ENCODE peak calls at places on chromosomes 12 and 14, in seven cellular contexts. O is heart right ventricle, S is stomach, R is heart left ventricle, D is MM.1S, I is gastrocnemius medialis, Y is Peyer's patch. N is an unnamed sample. For H3K4me1, the result is how much of the 10 kb centered on the place peaks cover.

GRCh38 chr12:132226604-132227003 is 82.3 kb downstream of the NOC4L start:
- DNase-seq in O (no peak), S (no peak), R (no peak), D (no peak), I (no peak), Y (no peak), N (no peak)

GRCh38 chr14:57293851-57294837 is 25.4 kb downstream of the AP5M1 start:
- DNase-seq in O (no peak), S (no peak), R (no peak), D (no peak), I (no peak), Y (no peak), N (no peak)

GRCh38 chr12:124466200-124467128 is 100.9 kb downstream of the NCOR2 start:
- DNase-seq in O (peak), S (peak), R (peak), D (no peak), I (peak), Y (peak), N (no peak)

GRCh38 chr12:52767427-52767826 is 9.7 kb downstream of the KRT76 start:
- DNase-seq in O (no peak), S (no peak), R (no peak), D (no peak), I (no peak), Y (no peak), N (no peak)

GRCh38 chr14:54133896-54134295 is 177.3 kb upstream of the BMP4 start:
- DNase-seq in O (no peak), S (no peak), R (no peak), D (no peak), I (no peak), Y (no peak), N (no peak)

GRCh38 chr12:61412209-61412608 is 848.0 kb upstream of the USP15 start:
- DNase-seq in O (no peak), S (no peak), R (no peak), D (no peak), I (no peak), Y (no peak), N (no peak)

GRCh38 chr12:53289891-53290290 is 5.5 kb upstream of the PFDN5 start:
- DNase-seq in O (no peak), S (no peak), R (no peak), D (no peak), I (no peak), Y (no peak), N (no peak)

GRCh38 chr14:89123851-89124250 is 293.2 kb downstream of the FOXN3 start:
- DNase-seq in O (no peak), S (no peak), R (no peak), D (no peak), I (no peak), Y (no peak), N (no peak)

GRCh38 chr12:116284401-116284800 is 6.9 kb upstream of the MED13L start:
- DNase-seq in O (no peak), S (no peak), R (no peak), D (no peak), I (no peak), Y (no peak), N (no peak)

GRCh38 chr14:53934778-53935414 is 21.7 kb downstream of the BMP4 start:
- DNase-seq in O (no peak), S (no peak), R (no peak), D (no peak), I (no peak), Y (no peak), N (no peak)

GRCh38 chr12:11565752-11566151 is 83.7 kb upstream of the ETV6 start:
- DNase-seq in O (no peak), S (no peak), R (no peak), D (no peak), I (no peak), Y (no peak), N (no peak)

GRCh38 chr12:100675432-100675831 is 101.9 kb downstream of the GAS2L3 start:
- DNase-seq in O (no peak), S (no peak), R (no peak), D (no peak), I (no peak), Y (no peak), N (no peak)

GRCh38 chr12:48980389-48980952 is 2.3 kb downstream of the WNT1 start:
- DNase-seq in O (no peak), S (no peak), R (no peak), D (no peak), I (no peak), Y (peak), N (no peak)

GRCh38 chr14:106509795-106510194 is 983.4 kb downstream of the TMEM121 start:
- DNase-seq in O (no peak), S (no peak), R (no peak), D (no peak), I (no peak), Y (no peak), N (no peak)

GRCh38 chr14:22634233-22634632 is 9.9 kb downstream of the OR6J1 start:
- DNase-seq in O (no peak), S (no peak), R (no peak), D (no peak), I (no peak), Y (no peak), N (no peak)

GRCh38 chr12:63151898-63152700 is 1.1 kb upstream of the AVPR1A start:
- DNase-seq in O (peak), S (no peak), R (peak), D (peak), I (no peak), Y (no peak), N (no peak)

GRCh38 chr12:63150255-63151060 is 543 bp downstream of the AVPR1A start:
- DNase-seq in O (peak), S (no peak), R (peak), D (no peak), I (no peak), Y (no peak), N (peak)

GRCh38 chr12:63151061-63151897 is at the start of gene AVPR1A:
- DNase-seq in O (peak), S (no peak), R (no peak), D (no peak), I (no peak), Y (no peak), N (no peak)

GRCh38 chr12:63154560-63154959 is 3.6 kb upstream of the AVPR1A start:
- DNase-seq in O (no peak), S (no peak), R (no peak), D (no peak), I (no peak), Y (no peak), N (no peak)

GRCh38 chr12:63149884-63150254 is 1.1 kb downstream of the AVPR1A start:
- DNase-seq in O (no peak), S (no peak), R (peak), D (no peak), I (no peak), Y (no peak), N (no peak)
- H3K4me3 ChIP-seq in O (peak), S (peak), R (peak), D (no peak), I (peak), Y (no peak), N (peak)

GRCh38 chr14:92259613-92260357 is 63.2 kb upstream of the SLC24A4 start:
- DNase-seq in O (no peak), S (no peak), R (no peak), D (peak), I (no peak), Y (no peak), N (no peak)
- TF ChIP-seq CTCF in O (no peak), S (no peak), R (no peak), D (no peak), I (no peak), Y (no peak), N (no peak)

GRCh38 chr14:91351508-91351853 is 66.1 kb downstream of the CCDC88C start:
- DNase-seq in O (no peak), S (no peak), R (no peak), D (no peak), I (no peak), Y (no peak), N (no peak)

GRCh38 chr14:91352696-91353692 is 64.6 kb downstream of the CCDC88C start:
- DNase-seq in O (no peak), S (no peak), R (no peak), D (no peak), I (no peak), Y (no peak), N (no peak)

GRCh38 chr14:91350813-91351507 is 66.7 kb downstream of the CCDC88C start:
- DNase-seq in O (no peak), S (no peak), R (no peak), D (peak), I (no peak), Y (peak), N (no peak)

GRCh38 chr14:91350483-91350812 is 67.2 kb downstream of the CCDC88C start:
- DNase-seq in O (no peak), S (no peak), R (no peak), D (no peak), I (no peak), Y (no peak), N (no peak)

DNA sequence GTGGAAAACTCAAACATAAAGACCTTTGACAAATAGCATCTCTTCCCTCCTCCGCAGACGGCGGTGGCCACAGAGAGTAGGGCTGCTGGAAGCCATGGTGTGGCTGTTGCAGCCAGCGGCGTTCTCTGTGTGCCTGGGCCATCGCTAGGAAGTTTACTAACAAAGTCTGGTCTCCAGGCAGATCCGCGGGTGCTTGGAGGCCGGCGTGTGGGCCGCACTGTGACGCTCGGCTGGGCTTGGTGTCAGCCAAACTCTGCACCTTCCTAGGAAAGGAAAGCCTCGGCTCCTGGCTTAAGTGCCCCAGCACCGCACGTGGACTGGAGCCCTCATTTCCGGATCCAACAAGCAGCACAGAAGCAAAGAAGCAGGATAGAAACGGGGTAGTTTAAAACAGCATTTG is 65.5 kb downstream of the CCDC88C start:
- DNase-seq in O (peak), S (peak), R (peak), D (no peak), I (no peak), Y (no peak), N (peak)
- H3K4me1 ChIP-seq in O (half or more), S (under half), R (under half), D (half or more), I (under half), Y (under half), N (under half)

GRCh38 chr14:102727336-102728095 is 49.7 kb upstream of the TRAF3 start:
- DNase-seq in O (no peak), S (no peak), R (no peak), D (no peak), I (no peak), Y (no peak), N (no peak)

GRCh38 chr14:102729825-102730224 is 47.4 kb upstream of the TRAF3 start:
- DNase-seq in O (no peak), S (no peak), R (no peak), D (no peak), I (no peak), Y (no peak), N (no peak)

GRCh38 chr14:102728509-102728908 is 48.7 kb upstream of the TRAF3 start:
- DNase-seq in O (no peak), S (no peak), R (no peak), D (no peak), I (no peak), Y (peak), N (no peak)

GRCh38 chr14:102731101-102731870 is 46.0 kb upstream of the TRAF3 start:
- DNase-seq in O (no peak), S (no peak), R (no peak), D (no peak), I (no peak), Y (peak), N (peak)

DNA sequence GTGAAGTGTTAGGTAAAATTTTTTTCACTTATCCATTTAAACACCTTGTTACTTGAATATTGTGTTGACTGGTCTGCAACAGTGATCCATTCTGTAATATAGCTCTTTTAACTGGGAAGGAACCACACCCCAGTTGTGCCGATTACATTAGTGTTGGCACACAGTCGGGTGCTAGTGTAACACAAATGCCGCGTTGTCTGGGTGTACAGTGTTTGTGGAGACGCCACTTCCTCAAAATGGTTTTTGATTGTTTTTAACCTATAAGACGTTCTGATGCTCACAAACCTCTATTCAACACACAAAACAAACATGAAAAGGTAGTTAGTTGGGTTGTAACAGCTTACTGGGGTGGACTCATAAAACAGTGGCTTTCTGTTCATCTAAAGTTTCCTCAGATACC is 48.0 kb upstream of the TRAF3 start:
- DNase-seq in O (no peak), S (no peak), R (no peak), D (no peak), I (no peak), Y (peak), N (no peak)
- H3K4me3 ChIP-seq in O (no peak), S (no peak), R (no peak), D (no peak), I (no peak), Y (no peak), N (no peak)

GRCh38 chr14:73710737-73711136 is 3.4 kb downstream of the PNMA1 start:
- DNase-seq in O (no peak), S (no peak), R (no peak), D (no peak), I (no peak), Y (no peak), N (no peak)

GRCh38 chr14:73712071-73712506 is 2.1 kb downstream of the PNMA1 start:
- DNase-seq in O (no peak), S (no peak), R (no peak), D (no peak), I (no peak), Y (no peak), N (no peak)

GRCh38 chr14:73713804-73714655 is at the start of gene PNMA1:
- DNase-seq in O (peak), S (peak), R (peak), D (peak), I (peak), Y (peak), N (peak)

GRCh38 chr14:73713206-73713803 is 879 bp downstream of the PNMA1 start:
- DNase-seq in O (no peak), S (no peak), R (no peak), D (no peak), I (no peak), Y (no peak), N (no peak)

DNA sequence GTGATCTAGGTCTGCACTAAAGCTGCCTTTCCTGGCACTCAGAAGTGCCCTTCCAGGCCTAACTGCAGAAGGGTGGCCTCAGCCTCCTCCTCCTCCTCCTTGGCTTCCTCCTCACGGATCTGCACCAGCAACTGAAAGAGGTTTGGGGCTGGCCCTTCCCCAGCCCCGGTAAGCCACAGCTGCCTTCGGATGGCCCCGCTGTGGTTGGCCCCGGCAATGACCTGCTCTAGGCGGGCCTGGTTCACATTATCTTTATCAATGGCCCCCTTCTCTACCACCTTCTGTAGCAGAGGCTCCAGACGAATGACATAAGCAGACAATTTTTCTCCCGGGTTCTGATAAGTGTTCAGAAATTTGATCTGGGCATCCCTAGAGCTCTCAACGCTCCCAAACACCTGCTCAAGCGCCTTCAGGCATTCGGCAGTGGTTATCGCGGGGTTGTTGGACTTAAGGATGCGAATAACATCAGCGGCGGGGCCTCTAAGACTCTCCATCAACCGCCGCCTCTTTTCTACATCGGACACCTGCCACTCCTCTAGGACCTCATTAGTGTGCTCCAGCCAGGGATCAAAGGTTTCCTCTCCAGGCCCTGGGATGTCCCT is 1.5 kb downstream of the PNMA1 start:
- DNase-seq in O (no peak), S (no peak), R (no peak), D (no peak), I (no peak), Y (no peak), N (no peak)
- TF ChIP-seq CTCF in O (no peak), S (no peak), R (no peak), D (no peak), I (no peak), Y (no peak), N (no peak)

GRCh38 chr12:121798807-121799174 is 5.0 kb upstream of the SETD1B start:
- DNase-seq in O (no peak), S (no peak), R (peak), D (no peak), I (no peak), Y (no peak), N (no peak)

GRCh38 chr12:121800694-121801600 is 2.9 kb upstream of the SETD1B start:
- DNase-seq in O (peak), S (peak), R (peak), D (peak), I (peak), Y (no peak), N (peak)

GRCh38 chr12:121799842-121800693 is 3.7 kb upstream of the SETD1B start:
- DNase-seq in O (peak), S (peak), R (peak), D (peak), I (peak), Y (peak), N (peak)

GRCh38 chr12:121797937-121798801 is 4.7 kb upstream of the RHOF start:
- DNase-seq in O (peak), S (peak), R (peak), D (no peak), I (peak), Y (no peak), N (peak)

GRCh38 chr12:121799175-121799841 is 4.5 kb upstream of the SETD1B start:
- DNase-seq in O (peak), S (peak), R (peak), D (peak), I (peak), Y (no peak), N (peak)
- H3K4me1 ChIP-seq in O (half or more), S (half or more), R (under half), D (under half), I (half or more), Y (under half), N (under half)

DNA sequence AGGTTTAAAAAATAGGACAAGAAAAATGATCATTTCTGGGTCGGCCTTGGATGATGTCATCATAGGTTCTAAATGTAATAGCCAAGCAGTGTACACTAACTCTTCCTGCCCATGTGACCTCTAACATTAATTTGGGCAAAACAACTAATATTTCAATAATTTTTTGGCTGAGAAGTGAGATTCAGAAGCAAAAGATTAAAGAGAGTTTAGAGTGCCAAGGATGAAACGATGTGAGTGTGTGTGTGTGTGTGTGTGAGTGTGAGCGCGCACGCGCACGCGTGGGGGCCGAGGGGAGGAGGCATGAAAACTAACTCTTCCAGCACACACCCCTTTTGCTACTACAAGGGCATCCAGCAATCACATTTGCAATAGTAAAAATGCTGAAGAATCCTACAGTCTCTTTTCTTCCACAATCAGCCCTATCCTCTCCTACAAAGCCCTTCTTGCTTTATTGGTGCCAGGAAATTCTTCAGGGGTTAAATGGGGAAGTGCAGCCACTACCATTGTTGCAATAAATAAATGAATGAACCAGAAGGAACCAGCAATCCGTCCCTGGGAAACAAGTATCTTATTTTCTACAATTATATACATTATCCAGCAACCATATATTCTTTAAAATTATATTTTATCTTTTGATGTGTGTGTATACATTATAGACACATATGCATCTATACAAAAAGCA is 52.9 kb downstream of the PEBP1 start:
- DNase-seq in O (peak), S (no peak), R (no peak), D (no peak), I (no peak), Y (no peak), N (no peak)
- H3K4me3 ChIP-seq in O (peak), S (peak), R (peak), D (no peak), I (no peak), Y (no peak), N (peak)

DNA sequence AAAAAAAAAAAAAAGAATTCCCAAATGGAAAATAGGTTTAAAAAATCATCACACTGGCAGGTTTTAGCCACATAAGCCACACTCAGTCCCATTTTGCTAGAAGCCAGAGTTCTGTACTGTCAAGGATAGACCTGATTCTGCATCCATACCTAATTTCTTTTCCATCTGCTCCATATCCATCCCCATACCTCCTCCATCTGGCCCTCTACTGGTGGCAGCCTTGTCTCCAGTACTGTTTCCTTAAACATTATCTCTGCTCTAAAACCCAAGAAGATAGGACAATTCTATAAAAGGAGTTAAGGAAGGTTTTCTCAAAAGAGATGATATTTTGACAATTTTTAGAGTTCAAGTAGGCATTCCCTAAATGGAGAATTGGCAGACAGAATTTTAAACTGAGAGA is 26.0 kb upstream of the RXYLT1 start:
- DNase-seq in O (no peak), S (no peak), R (no peak), D (no peak), I (no peak), Y (no peak), N (no peak)
- TF ChIP-seq CTCF in O (no peak), S (no peak), R (no peak), D (no peak), I (no peak), Y (no peak), N (no peak)